ENCODE peak calls at places on chromosomes 1 and 21, in eight cellular contexts. M, H, C, X, Q, L, B and V are unnamed samples.

GRCh38 chr1:41431490-41432350 is 52.8 kb downstream of the EDN2 start:
- DNase-seq in L (no peak), Q (no peak), M (no peak), C (no peak), X (no peak), H (no peak), B (no peak), V (no peak)

GRCh38 chr1:2237773-2238172 is 9.7 kb downstream of the SKI start:
- DNase-seq in Q (no peak), X (peak; percentile 82), M (peak; percentile 58), H (no peak), B (no peak), C (no peak), L (no peak), V (peak; percentile 75)

GRCh38 chr21:17798796-17799195 is 20.4 kb downstream of the C21orf91 start:
- DNase-seq in L (no peak), M (peak; percentile 43), X (no peak), B (no peak), Q (no peak), C (no peak), H (no peak), V (no peak)

GRCh38 chr1:4689271-4689935 is 35.0 kb downstream of the AJAP1 start:
- DNase-seq in Q (no peak), X (peak; percentile 60), L (no peak), B (no peak), H (no peak), M (no peak), C (no peak), V (no peak)

GRCh38 chr1:92443893-92444292 is 42.8 kb downstream of the GFI1 start:
- DNase-seq in M (no peak), H (no peak), X (no peak), C (peak; percentile 25), L (no peak), B (no peak), Q (no peak), V (no peak)

GRCh38 chr1:33393991-33394390 is 36.9 kb downstream of the PHC2 start:
- DNase-seq in X (no peak), M (no peak), L (no peak), B (no peak), C (no peak), H (no peak), Q (no peak), V (no peak)

GRCh38 chr1:234608720-234609527 is 1.1 kb downstream of the IRF2BP2 start:
- DNase-seq in H (no peak), B (peak; percentile 61), L (no peak), X (peak; percentile 65), C (peak; percentile 77), M (peak; percentile 45), Q (no peak), V (peak; percentile 71)

GRCh38 chr1:38990401-38990745 is 703 bp upstream of the AKIRIN1 start:
- DNase-seq in C (no peak), M (peak; percentile 34), X (no peak), H (no peak), L (peak; percentile 18), Q (no peak), B (no peak), V (no peak)

GRCh38 chr21:37036177-37036576 is 29.7 kb downstream of the RIPPLY3 start:
- DNase-seq in X (no peak), H (no peak), L (no peak), C (no peak), M (no peak), Q (no peak), B (no peak), V (no peak)

GRCh38 chr1:20472121-20472520 is 13.9 kb downstream of the CAMK2N1 start:
- DNase-seq in H (no peak), X (no peak), M (no peak), L (no peak), Q (no peak), C (no peak), B (no peak), V (no peak)

GRCh38 chr1:65422241-65423203 is 2.1 kb downstream of the LEPR start:
- DNase-seq in L (no peak), C (peak; percentile 2), Q (no peak), M (peak; percentile 96), H (peak; percentile 33), B (no peak), X (no peak), V (no peak)

GRCh38 chr1:67484492-67484891 is 54.3 kb upstream of the SERBP1 start:
- DNase-seq in Q (no peak), H (no peak), L (no peak), M (no peak), C (no peak), B (no peak), X (no peak), V (no peak)